ENCODE peak calls at places on chromosomes 7 and 10, in five cellular contexts. W, Q, O, M and U are unnamed samples.

GRCh38 chr7:128854396-128854795 is 8.3 kb upstream of the ATP6V1F start:
- DNase-seq in W (no peak), Q (no peak), O (no peak), M (no peak), U (no peak)

GRCh38 chr7:100433276-100433591 is 3.1 kb downstream of the PPP1R35 start:
- DNase-seq in W (no peak), Q (no peak), O (no peak), M (no peak), U (no peak)

GRCh38 chr10:538895-539294 is 150.6 kb downstream of the DIP2C start:
- DNase-seq in W (no peak), Q (no peak), O (no peak), M (no peak), U (no peak)

GRCh38 chr7:79502151-79502550 is 48.7 kb upstream of the MAGI2 start:
- DNase-seq in W (no peak), Q (no peak), O (no peak), M (no peak), U (no peak)

GRCh38 chr7:100516135-100516812 is 22.7 kb upstream of the AGFG2 start:
- DNase-seq in W (peak; percentile 93), Q (peak; percentile 14), O (peak; percentile 30), M (peak; percentile 79), U (peak; percentile 33)

GRCh38 chr7:135165862-135166261 is 4.6 kb downstream of the CYREN start:
- DNase-seq in W (no peak), Q (no peak), O (no peak), M (no peak), U (no peak)

GRCh38 chr10:71850021-71850744 is 868 bp downstream of the PSAP start:
- DNase-seq in W (no peak), Q (no peak), O (no peak), M (no peak), U (no peak)

GRCh38 chr10:93967756-93968155 is 26.0 kb upstream of the PLCE1 start:
- DNase-seq in W (no peak), Q (no peak), O (no peak), M (no peak), U (no peak)

GRCh38 chr10:60029441-60029840 is 123.1 kb upstream of the CCDC6 start:
- DNase-seq in W (no peak), Q (no peak), O (no peak), M (no peak), U (no peak)

GRCh38 chr10:11105676-11106004 is 88.0 kb downstream of the CELF2 start:
- DNase-seq in W (no peak), Q (no peak), O (no peak), M (no peak), U (no peak)

GRCh38 chr10:5976689-5977470 is 463 bp downstream of the IL15RA start:
- DNase-seq in W (peak; percentile 92), Q (peak; percentile 55), O (peak; percentile 52), M (no peak), U (peak; percentile 69)

GRCh38 chr7:116434820-116435341 is 64.7 kb upstream of the CAV2 start:
- DNase-seq in W (no peak), Q (no peak), O (no peak), M (no peak), U (no peak)

DNA sequence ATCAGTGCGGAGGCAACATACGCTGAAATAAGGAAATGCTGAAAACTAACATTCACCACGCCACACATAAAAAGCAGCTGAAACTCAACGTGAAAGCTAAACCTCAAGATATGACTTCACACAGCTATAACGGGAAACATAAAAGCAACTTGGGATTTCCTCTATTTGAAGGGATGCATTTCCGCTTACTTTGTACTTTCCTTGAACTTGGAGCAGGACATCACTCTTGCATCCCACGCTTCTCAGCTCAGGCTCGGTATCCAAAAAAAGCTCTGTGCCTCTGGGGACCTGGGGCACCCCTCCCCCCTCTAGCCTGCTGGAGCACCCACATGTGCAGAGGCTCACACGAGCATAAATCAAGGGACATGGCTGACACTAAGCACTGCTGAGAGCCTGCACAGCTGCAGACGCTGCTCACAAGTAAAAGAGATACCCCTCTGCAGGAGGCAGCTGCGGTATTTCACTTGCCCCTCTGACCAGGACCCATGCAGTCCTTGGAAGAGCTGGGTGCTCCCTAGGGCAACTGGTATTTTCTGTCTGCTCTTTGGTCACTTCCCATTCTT is 34.2 kb downstream of the PARD3 start:
- DNase-seq in W (no peak), Q (no peak), O (no peak), M (peak; percentile 61), U (peak; percentile 64)
- TF ChIP-seq EP300 in W (no peak), Q (no peak), O (no peak), M (no peak), U (no peak)

GRCh38 chr10:112816033-112816430 is 134.0 kb upstream of the TCF7L2 start:
- DNase-seq in W (no peak), Q (no peak), O (no peak), M (no peak), U (no peak)

GRCh38 chr10:112821042-112821441 is 129.0 kb upstream of the TCF7L2 start:
- DNase-seq in W (no peak), Q (no peak), O (no peak), M (no peak), U (no peak)

GRCh38 chr10:112819231-112819630 is 130.8 kb upstream of the TCF7L2 start:
- DNase-seq in W (no peak), Q (no peak), O (no peak), M (no peak), U (no peak)

GRCh38 chr10:112820320-112820719 is 129.7 kb upstream of the TCF7L2 start:
- DNase-seq in W (no peak), Q (no peak), O (no peak), M (no peak), U (no peak)

DNA sequence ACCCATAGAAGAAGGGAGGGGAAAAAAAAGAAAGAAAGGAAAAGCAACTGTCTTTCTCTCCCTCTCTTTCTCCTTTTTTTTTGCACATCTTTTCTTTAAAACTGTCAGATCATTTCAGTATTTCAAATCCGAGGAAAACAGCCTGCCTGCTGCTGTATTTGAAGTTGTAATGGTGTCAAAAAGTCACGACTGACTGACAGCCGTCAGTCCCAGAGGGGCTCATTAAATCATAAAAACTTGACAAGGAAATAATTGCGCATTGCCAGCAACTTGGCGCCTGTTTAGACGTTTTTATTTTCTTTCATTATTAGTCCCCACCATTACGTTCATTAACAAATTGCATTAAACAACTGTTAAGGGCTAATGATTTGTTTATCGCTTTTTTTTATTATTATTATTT is 131.7 kb upstream of the TCF7L2 start:
- DNase-seq in W (no peak), Q (no peak), O (no peak), M (no peak), U (no peak)
- TF ChIP-seq EP300 in W (no peak), Q (no peak), O (no peak), M (no peak), U (no peak)

DNA sequence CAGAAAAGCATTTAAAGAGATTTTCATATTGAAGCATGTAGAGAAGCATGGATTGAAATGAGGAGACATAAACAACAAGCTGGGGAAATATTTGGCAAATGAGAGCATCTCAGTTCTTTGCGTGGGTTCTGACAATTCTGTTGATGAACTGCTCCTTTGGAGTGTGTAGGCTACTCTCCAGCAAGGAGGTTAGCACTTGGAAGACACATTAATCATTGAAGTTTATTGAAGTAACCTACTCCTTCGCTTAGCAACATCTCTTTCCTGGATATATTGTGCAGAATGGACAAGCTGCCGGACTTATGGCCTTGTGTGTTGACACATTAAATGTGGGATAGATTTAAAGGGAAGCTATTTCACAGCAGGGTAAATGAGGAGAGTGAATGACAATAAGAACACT is 354.5 kb upstream of the VWC2 start:
- DNase-seq in W (no peak), Q (no peak), O (no peak), M (no peak), U (no peak)
- TF ChIP-seq EP300 in W (no peak), Q (no peak), O (no peak), M (no peak), U (no peak)

GRCh38 chr7:158829021-158829341 is 328 bp downstream of the ESYT2 start:
- DNase-seq in W (peak; percentile 90), Q (peak; percentile 86), O (peak; percentile 65), M (no peak), U (no peak)

GRCh38 chr7:158827411-158828342 is 1.6 kb downstream of the ESYT2 start:
- DNase-seq in W (peak; percentile 66), Q (peak; percentile 63), O (no peak), M (no peak), U (no peak)

GRCh38 chr7:158828343-158829020 is 827 bp downstream of the ESYT2 start:
- DNase-seq in W (peak; percentile 90), Q (peak; percentile 29), O (peak; percentile 56), M (peak; percentile 85), U (peak; percentile 80)

GRCh38 chr7:158830211-158830723 is 958 bp upstream of the ESYT2 start:
- DNase-seq in W (peak; percentile 92), Q (no peak), O (no peak), M (no peak), U (no peak)

GRCh38 chr7:158829342-158830210 is at the start of gene ESYT2:
- DNase-seq in W (peak; percentile 99), Q (peak; percentile 98), O (peak; percentile 98), M (peak; percentile 100), U (peak; percentile 100)
- TF ChIP-seq EP300 in W (peak; percentile 96), Q (no peak), O (peak; percentile 87), M (peak; percentile 55), U (peak; percentile 54)

DNA sequence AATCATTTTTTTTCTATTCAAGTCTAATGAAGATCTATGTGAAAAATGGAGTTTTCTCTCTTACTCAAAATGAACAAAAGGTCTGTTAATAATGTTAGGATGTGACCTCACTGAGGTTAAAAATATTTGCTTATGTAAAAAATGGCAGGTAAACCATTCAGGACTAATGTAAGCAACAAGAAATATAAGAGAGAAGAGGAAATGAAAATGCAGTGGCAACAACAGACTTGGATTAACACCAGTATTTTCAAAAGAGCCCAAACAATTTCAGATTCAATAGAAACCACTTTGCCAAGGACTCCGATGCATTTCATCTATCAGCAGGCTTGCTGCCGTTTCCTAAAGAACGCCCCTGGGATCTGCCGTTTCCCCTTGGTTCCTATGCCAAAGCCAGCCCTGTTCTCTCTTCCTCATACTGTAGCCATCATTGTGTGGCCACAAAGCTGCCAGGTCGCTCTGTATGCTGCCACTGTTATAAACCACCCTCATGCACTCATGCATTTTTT is 66.4 kb downstream of the MTURN start:
- DNase-seq in W (peak; percentile 88), Q (no peak), O (no peak), M (no peak), U (no peak)
- TF ChIP-seq EP300 in W (no peak), Q (no peak), O (no peak), M (no peak), U (no peak)